ENCODE peak calls at places on chromosomes 7 and 10, in six cellular contexts. H is AG10803, O is Panc1, P is prostate gland, J is choroid plexus epithelial cell, M is transverse colon. Z is an unnamed sample.

GRCh38 chr7:30936650-30937245 is 25.1 kb downstream of the AQP1 start:
- DNase-seq in H (no peak), O (no peak), P (no peak), J (no peak), M (no peak), Z (no peak)

GRCh38 chr7:99694201-99694911 is 14.6 kb upstream of the CYP3A5 start:
- DNase-seq in H (no peak), O (no peak), P (no peak), J (no peak), M (no peak), Z (no peak)

GRCh38 chr7:73557397-73558257 is at the start of gene BCL7B:
- DNase-seq in H (peak; percentile 50), O (peak; percentile 54), P (peak; percentile 49), J (peak; percentile 58), M (peak; percentile 80), Z (peak; percentile 7)

GRCh38 chr7:94298943-94299342 is 95.8 kb upstream of the COL1A2 start:
- DNase-seq in H (peak; percentile 82), O (no peak), P (no peak), J (peak; percentile 77), M (no peak), Z (peak; percentile 59)

GRCh38 chr10:61642692-61643091 is 20.0 kb upstream of the CABCOCO1 start:
- DNase-seq in H (peak; percentile 81), O (no peak), P (no peak), J (peak; percentile 82), M (no peak), Z (no peak)

GRCh38 chr7:40808409-40808942 is 673.7 kb downstream of the SUGCT start:
- DNase-seq in H (peak; percentile 100), O (no peak), P (no peak), J (peak; percentile 92), M (no peak), Z (peak; percentile 100)

GRCh38 chr10:127989481-127989964 is 82.6 kb downstream of the PTPRE start:
- DNase-seq in H (no peak), O (no peak), P (no peak), J (peak; percentile 69), M (no peak), Z (no peak)

GRCh38 chr10:131727612-131728011 is 173.2 kb upstream of the PPP2R2D start:
- DNase-seq in H (no peak), O (no peak), P (no peak), J (no peak), M (no peak), Z (no peak)

GRCh38 chr10:19788075-19788686 is 28.1 kb upstream of the PLXDC2 start:
- DNase-seq in H (peak; percentile 59), O (peak; percentile 25), P (peak; percentile 14), J (peak; percentile 89), M (peak; percentile 23), Z (peak; percentile 7)

GRCh38 chr10:62079885-62080559 is 178.5 kb downstream of the ARID5B start:
- DNase-seq in H (no peak), O (no peak), P (no peak), J (no peak), M (no peak), Z (no peak)

GRCh38 chr7:133682364-133683181 is 429.7 kb downstream of the EXOC4 start:
- DNase-seq in H (no peak), O (no peak), P (no peak), J (no peak), M (no peak), Z (no peak)

GRCh38 chr10:86258488-86258887 is 108.1 kb downstream of the GRID1 start:
- DNase-seq in H (peak; percentile 17), O (no peak), P (no peak), J (no peak), M (no peak), Z (no peak)

DNA sequence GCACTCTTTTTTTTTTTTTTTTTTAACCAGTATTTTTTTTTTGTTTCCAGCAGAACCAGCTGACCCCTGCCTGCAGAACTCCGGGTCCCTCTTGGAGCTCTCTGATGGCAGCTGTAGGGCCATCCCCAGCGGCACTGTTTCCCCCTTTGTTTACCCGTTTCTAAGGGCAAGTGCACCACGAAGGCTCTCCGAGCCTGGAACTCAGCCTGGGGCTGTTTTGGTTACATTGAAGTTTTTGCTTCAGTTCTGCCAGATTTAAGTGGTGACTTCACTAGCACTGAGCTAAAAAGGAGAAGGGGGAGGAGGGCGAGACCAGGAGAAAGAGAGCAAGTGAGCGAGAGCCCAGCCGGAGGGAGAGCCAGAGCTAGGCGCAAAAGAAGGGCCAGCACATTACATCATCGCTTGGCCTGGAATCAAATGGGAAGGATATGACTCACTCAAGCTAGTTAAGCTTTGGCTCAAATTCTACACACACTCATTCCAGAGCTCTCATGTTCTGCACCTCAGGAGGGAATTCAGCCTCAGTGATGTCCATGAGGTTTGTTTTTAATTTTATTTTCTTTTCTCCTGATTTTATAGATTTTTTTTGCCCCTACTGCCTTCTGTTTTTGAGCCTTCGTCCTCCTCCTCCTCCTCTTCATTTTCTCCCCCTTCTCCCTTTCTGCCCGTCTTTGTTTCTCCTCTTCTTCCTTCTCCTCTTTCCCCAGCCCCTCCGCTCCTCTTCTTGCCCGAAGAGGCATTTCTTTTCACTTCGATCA is 272.3 kb downstream of the TRIL start:
- DNase-seq in H (peak; percentile 98), O (peak; percentile 92), P (peak; percentile 93), J (peak; percentile 99), M (peak; percentile 87), Z (peak; percentile 98)
- H3K4me3 ChIP-seq in H (peak overlapping the region; percentile 61), O (peak overlapping the region; percentile 47), P (peak overlapping the region; percentile 18), J (peak overlapping the region; percentile 61), M (no peak overlapping the region), Z (peak overlapping the region; percentile 60)

DNA sequence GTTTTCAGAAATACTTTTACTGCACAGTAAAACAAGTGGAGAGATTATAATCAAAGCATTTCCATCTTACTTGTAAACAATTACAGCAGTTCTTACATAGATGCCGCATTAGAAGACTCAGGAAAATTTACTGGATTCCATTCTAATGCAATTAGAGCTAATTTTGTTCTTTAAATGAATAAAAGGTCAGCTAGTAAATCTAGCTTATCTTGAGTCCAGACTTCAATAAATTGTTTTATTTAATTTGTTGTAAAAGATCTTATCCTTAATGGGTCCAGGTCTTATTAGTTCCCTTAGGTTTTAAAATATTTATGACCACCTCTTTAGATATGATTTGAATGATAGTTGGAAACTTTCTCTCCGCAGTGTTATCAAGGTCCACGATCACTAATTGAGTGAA is 70.2 kb upstream of the GATA3 start:
- DNase-seq in H (no peak), O (no peak), P (no peak), J (no peak), M (no peak), Z (no peak)
- H3K4me3 ChIP-seq in H (no peak overlapping the region), O (no peak overlapping the region), P (no peak overlapping the region), J (no peak overlapping the region), M (no peak overlapping the region), Z (no peak overlapping the region)

DNA sequence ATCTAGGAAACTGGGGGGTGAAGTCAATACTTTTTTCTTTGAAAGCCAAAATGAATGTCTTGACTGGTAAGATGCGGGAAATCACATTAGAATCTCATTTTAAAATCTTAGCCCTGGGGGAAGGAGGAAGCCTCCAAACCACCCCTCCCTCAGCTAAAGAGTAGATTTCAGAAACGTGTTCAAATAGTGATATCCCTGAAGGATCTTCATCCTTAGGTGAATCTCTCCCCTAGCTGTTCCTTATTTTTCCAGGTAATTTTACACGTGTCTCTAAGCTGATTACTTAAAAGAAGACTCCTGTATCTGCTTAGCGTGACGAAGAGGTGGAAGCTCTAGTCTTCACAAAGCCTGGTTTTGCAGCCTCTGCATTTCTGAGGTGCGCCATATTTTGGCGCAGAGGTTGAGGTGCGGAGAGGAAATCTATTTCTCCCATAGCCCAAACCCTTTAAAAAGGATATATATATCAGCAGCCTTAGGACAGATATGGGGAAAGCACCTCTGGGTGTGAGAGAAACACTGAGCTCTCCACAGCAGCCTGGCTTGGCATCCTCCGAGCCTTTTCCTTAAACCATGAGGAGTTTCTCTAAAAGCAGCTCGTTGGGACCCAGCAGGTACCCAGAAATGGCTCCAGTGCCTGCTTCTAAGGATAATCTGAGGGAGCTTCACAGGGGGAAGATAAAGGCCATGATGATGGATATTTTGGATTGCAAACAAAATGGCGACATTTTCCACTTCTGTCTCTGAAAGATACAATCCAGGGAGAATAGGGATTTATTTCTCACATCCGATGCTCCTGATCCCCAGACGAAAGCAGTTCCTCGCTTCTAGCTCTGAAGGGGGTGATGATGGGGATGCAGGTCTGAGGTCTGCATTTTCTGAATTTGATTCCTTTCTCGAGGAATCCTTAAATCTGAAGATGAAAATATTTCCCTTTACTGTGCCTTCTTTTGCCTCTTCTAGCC is 3.0 kb upstream of the HOXA2 start:
- DNase-seq in H (no peak), O (no peak), P (no peak), J (no peak), M (no peak), Z (no peak)
- H3K4me3 ChIP-seq in H (no peak overlapping the region), O (no peak overlapping the region), P (no peak overlapping the region), J (no peak overlapping the region), M (no peak overlapping the region), Z (no peak overlapping the region)

GRCh38 chr7:101868191-101868950 is 50.9 kb downstream of the CUX1 start:
- DNase-seq in H (no peak), O (no peak), P (no peak), J (no peak), M (no peak), Z (no peak)

GRCh38 chr7:101869901-101870290 is 52.5 kb downstream of the CUX1 start:
- DNase-seq in H (no peak), O (no peak), P (no peak), J (no peak), M (no peak), Z (no peak)

GRCh38 chr7:101871351-101871750 is 53.9 kb downstream of the CUX1 start:
- DNase-seq in H (no peak), O (no peak), P (no peak), J (no peak), M (no peak), Z (no peak)

GRCh38 chr7:101869026-101869900 is 51.8 kb downstream of the CUX1 start:
- DNase-seq in H (no peak), O (no peak), P (no peak), J (peak; percentile 34), M (no peak), Z (no peak)

GRCh38 chr7:101870361-101871062 is 53.1 kb downstream of the CUX1 start:
- DNase-seq in H (no peak), O (no peak), P (peak; percentile 59), J (no peak), M (peak; percentile 55), Z (no peak)
- H3K4me3 ChIP-seq in H (no peak overlapping the region), O (no peak overlapping the region), P (no peak overlapping the region), J (no peak overlapping the region), M (no peak overlapping the region), Z (no peak overlapping the region)

DNA sequence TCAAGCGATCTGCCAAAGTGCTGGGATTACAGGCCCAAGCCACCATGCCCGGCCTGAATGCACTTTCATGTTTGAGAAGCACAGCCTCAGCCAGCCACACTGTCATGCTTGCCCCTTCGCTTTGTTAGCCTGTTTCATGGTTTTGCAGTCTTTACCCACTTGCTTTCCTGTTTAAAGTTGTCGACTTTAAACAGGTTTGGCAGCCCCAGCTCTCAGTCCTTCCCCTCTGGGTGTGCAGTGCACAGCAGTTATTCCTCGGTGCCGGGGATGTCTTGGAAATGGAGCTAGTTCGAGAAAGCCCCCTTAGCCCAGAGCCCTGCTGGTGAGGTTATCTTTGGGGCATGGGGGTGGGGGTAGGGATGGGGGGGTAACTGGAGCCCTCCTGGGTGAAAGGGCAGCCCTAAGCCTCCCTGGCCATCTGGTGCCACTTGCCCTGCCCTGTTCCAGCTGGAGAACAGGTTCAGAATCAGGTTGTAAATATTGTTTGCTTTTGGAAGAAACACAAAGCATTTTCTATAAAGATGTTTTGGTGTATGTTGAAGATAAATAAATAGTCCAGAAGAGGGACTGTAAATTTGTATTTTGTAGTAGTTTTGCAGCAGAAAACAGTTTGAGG is 14.8 kb downstream of the TSPAN14 start:
- DNase-seq in H (no peak), O (no peak), P (peak; percentile 54), J (no peak), M (no peak), Z (no peak)
- H3K4me3 ChIP-seq in H (no peak overlapping the region), O (no peak overlapping the region), P (no peak overlapping the region), J (no peak overlapping the region), M (no peak overlapping the region), Z (no peak overlapping the region)

Z was measured in skeletal muscle cell.